ENCODE peak calls at places on chromosomes 1 and 21, in six cellular contexts. One of them, this sample, is unnamed.

GRCh38 chr1:190154744-190155143 is 322.9 kb downstream of the BRINP3 start:
- DNase-seq in A549: no peak
- DNase-seq in endothelial cell of umbilical vein: no peak
- DNase-seq in HepG2: no peak
- DNase-seq in K562: no peak
- DNase-seq in GM12878: no peak
- DNase-seq in this sample: no peak

GRCh38 chr1:100322436-100323211 is 29.7 kb upstream of the CDC14A start:
- DNase-seq in A549: peak; percentile 54
- DNase-seq in endothelial cell of umbilical vein: no peak
- DNase-seq in HepG2: peak; percentile 52
- DNase-seq in K562: no peak
- DNase-seq in GM12878: no peak
- DNase-seq in this sample: no peak

GRCh38 chr1:75127916-75128717 is 6.1 kb upstream of the LHX8 start:
- DNase-seq in A549: no peak
- DNase-seq in endothelial cell of umbilical vein: no peak
- DNase-seq in HepG2: no peak
- DNase-seq in K562: no peak
- DNase-seq in GM12878: no peak
- DNase-seq in this sample: no peak

GRCh38 chr1:145990249-145991097 is 5.9 kb downstream of the TXNIP start:
- DNase-seq in A549: no peak
- DNase-seq in endothelial cell of umbilical vein: no peak
- DNase-seq in HepG2: peak; percentile 58
- DNase-seq in K562: no peak
- DNase-seq in GM12878: no peak
- DNase-seq in this sample: peak; percentile 53

GRCh38 chr1:174954686-174955669 is 44.8 kb upstream of the CACYBP start:
- DNase-seq in A549: no peak
- DNase-seq in endothelial cell of umbilical vein: peak; percentile 47
- DNase-seq in HepG2: no peak
- DNase-seq in K562: no peak
- DNase-seq in GM12878: no peak
- DNase-seq in this sample: peak; percentile 25

GRCh38 chr1:63126104-63126503 is 196.3 kb upstream of the FOXD3 start:
- DNase-seq in A549: no peak
- DNase-seq in endothelial cell of umbilical vein: no peak
- DNase-seq in HepG2: no peak
- DNase-seq in K562: no peak
- DNase-seq in GM12878: no peak
- DNase-seq in this sample: no peak

GRCh38 chr1:2611034-2611501 is 21.7 kb downstream of the MMEL1 start:
- DNase-seq in A549: no peak
- DNase-seq in endothelial cell of umbilical vein: peak; percentile 12
- DNase-seq in HepG2: no peak
- DNase-seq in K562: peak; percentile 97
- DNase-seq in GM12878: no peak
- DNase-seq in this sample: no peak

GRCh38 chr1:153699768-153700167 is 21.3 kb downstream of the NPR1 start:
- DNase-seq in A549: no peak
- DNase-seq in endothelial cell of umbilical vein: no peak
- DNase-seq in HepG2: no peak
- DNase-seq in K562: no peak
- DNase-seq in GM12878: no peak
- DNase-seq in this sample: no peak

GRCh38 chr1:30302808-30303310 is 420.5 kb downstream of the MATN1 start:
- DNase-seq in A549: no peak
- DNase-seq in endothelial cell of umbilical vein: no peak
- DNase-seq in HepG2: no peak
- DNase-seq in K562: no peak
- DNase-seq in GM12878: no peak
- DNase-seq in this sample: no peak

GRCh38 chr1:8510041-8510823 is 192.3 kb downstream of the SLC45A1 start:
- DNase-seq in A549: no peak
- DNase-seq in endothelial cell of umbilical vein: peak; percentile 29
- DNase-seq in HepG2: no peak
- DNase-seq in K562: no peak
- DNase-seq in GM12878: no peak
- DNase-seq in this sample: no peak

GRCh38 chr1:49842596-49842995 is 181.2 kb downstream of the AGBL4 start:
- DNase-seq in A549: no peak
- DNase-seq in endothelial cell of umbilical vein: no peak
- DNase-seq in HepG2: no peak
- DNase-seq in K562: no peak
- DNase-seq in GM12878: no peak
- DNase-seq in this sample: no peak

GRCh38 chr1:229557913-229558414 is 543 bp downstream of the ABCB10 start:
- DNase-seq in A549: peak; percentile 40
- DNase-seq in endothelial cell of umbilical vein: peak; percentile 28
- DNase-seq in HepG2: peak; percentile 6
- DNase-seq in K562: peak; percentile 63
- DNase-seq in GM12878: no peak
- DNase-seq in this sample: peak; percentile 64

GRCh38 chr1:27071049-27071416 is 58.4 kb upstream of the TENT5B start:
- DNase-seq in A549: no peak
- DNase-seq in endothelial cell of umbilical vein: no peak
- DNase-seq in HepG2: no peak
- DNase-seq in K562: peak; percentile 45
- DNase-seq in GM12878: no peak
- DNase-seq in this sample: no peak

GRCh38 chr1:8560611-8561544 is 243.0 kb downstream of the SLC45A1 start:
- DNase-seq in A549: peak; percentile 55
- DNase-seq in endothelial cell of umbilical vein: peak; percentile 64
- DNase-seq in HepG2: peak; percentile 61
- DNase-seq in K562: peak; percentile 52
- DNase-seq in GM12878: no peak
- DNase-seq in this sample: peak; percentile 58

GRCh38 chr1:46616277-46617107 is at the start of gene MOB3C:
- DNase-seq in A549: peak; percentile 47
- DNase-seq in endothelial cell of umbilical vein: peak; percentile 79
- DNase-seq in HepG2: no peak
- DNase-seq in K562: peak; percentile 89
- DNase-seq in GM12878: peak; percentile 15
- DNase-seq in this sample: peak; percentile 49

GRCh38 chr1:47638713-47639112 is 200.9 kb downstream of the FOXD2 start:
- DNase-seq in A549: no peak
- DNase-seq in endothelial cell of umbilical vein: no peak
- DNase-seq in HepG2: no peak
- DNase-seq in K562: no peak
- DNase-seq in GM12878: no peak
- DNase-seq in this sample: no peak

GRCh38 chr1:3352084-3352951 is 102.1 kb upstream of the ARHGEF16 start:
- DNase-seq in A549: no peak
- DNase-seq in endothelial cell of umbilical vein: no peak
- DNase-seq in HepG2: no peak
- DNase-seq in K562: no peak
- DNase-seq in GM12878: no peak
- DNase-seq in this sample: no peak

GRCh38 chr1:38500352-38500751 is 359.2 kb downstream of the RRAGC start:
- DNase-seq in A549: no peak
- DNase-seq in endothelial cell of umbilical vein: no peak
- DNase-seq in HepG2: no peak
- DNase-seq in K562: peak; percentile 61
- DNase-seq in GM12878: no peak
- DNase-seq in this sample: no peak

GRCh38 chr1:33182452-33182851 is 609 bp upstream of the TRIM62 start:
- DNase-seq in A549: no peak
- DNase-seq in endothelial cell of umbilical vein: no peak
- DNase-seq in HepG2: no peak
- DNase-seq in K562: no peak
- DNase-seq in GM12878: no peak
- DNase-seq in this sample: no peak

GRCh38 chr1:38018864-38019343 is 6.4 kb downstream of the UTP11 start:
- DNase-seq in A549: no peak
- DNase-seq in endothelial cell of umbilical vein: peak; percentile 28
- DNase-seq in HepG2: peak; percentile 45
- DNase-seq in K562: no peak
- DNase-seq in GM12878: no peak
- DNase-seq in this sample: peak; percentile 58

GRCh38 chr1:225428879-225429455 is 1.1 kb upstream of the LBR start:
- DNase-seq in A549: no peak
- DNase-seq in endothelial cell of umbilical vein: no peak
- DNase-seq in HepG2: no peak
- DNase-seq in K562: no peak
- DNase-seq in GM12878: peak; percentile 61
- DNase-seq in this sample: peak; percentile 89

GRCh38 chr1:101203812-101204540 is 32.8 kb upstream of the S1PR1 start:
- DNase-seq in A549: no peak
- DNase-seq in endothelial cell of umbilical vein: peak; percentile 46
- DNase-seq in HepG2: no peak
- DNase-seq in K562: no peak
- DNase-seq in GM12878: no peak
- DNase-seq in this sample: no peak

GRCh38 chr1:15381805-15382204 is 27.9 kb upstream of the EFHD2 start:
- DNase-seq in A549: no peak
- DNase-seq in endothelial cell of umbilical vein: no peak
- DNase-seq in HepG2: no peak
- DNase-seq in K562: no peak
- DNase-seq in GM12878: no peak
- DNase-seq in this sample: no peak

GRCh38 chr21:33374874-33375644 is 28.2 kb upstream of the IFNGR2 start:
- DNase-seq in A549: no peak
- DNase-seq in endothelial cell of umbilical vein: no peak
- DNase-seq in HepG2: no peak
- DNase-seq in K562: no peak
- DNase-seq in GM12878: no peak
- DNase-seq in this sample: no peak

GRCh38 chr1:22749919-22750670 is 39.5 kb downstream of the EPHB2 start:
- DNase-seq in A549: peak; percentile 88
- DNase-seq in endothelial cell of umbilical vein: peak; percentile 95
- DNase-seq in HepG2: no peak
- DNase-seq in K562: no peak
- DNase-seq in GM12878: peak; percentile 21
- DNase-seq in this sample: peak; percentile 50

GRCh38 chr1:22749503-22749902 is 38.9 kb downstream of the EPHB2 start:
- DNase-seq in A549: no peak
- DNase-seq in endothelial cell of umbilical vein: no peak
- DNase-seq in HepG2: no peak
- DNase-seq in K562: peak; percentile 40
- DNase-seq in GM12878: no peak
- DNase-seq in this sample: no peak

GRCh38 chr1:22745675-22746585 is 35.3 kb downstream of the EPHB2 start:
- DNase-seq in A549: peak; percentile 88
- DNase-seq in endothelial cell of umbilical vein: peak; percentile 74
- DNase-seq in HepG2: peak; percentile 63
- DNase-seq in K562: no peak
- DNase-seq in GM12878: no peak
- DNase-seq in this sample: peak; percentile 54

GRCh38 chr1:22747735-22748073 is 37.1 kb downstream of the EPHB2 start:
- DNase-seq in A549: no peak
- DNase-seq in endothelial cell of umbilical vein: no peak
- DNase-seq in HepG2: no peak
- DNase-seq in K562: no peak
- DNase-seq in GM12878: no peak
- DNase-seq in this sample: no peak

GRCh38 chr1:22747021-22747734 is 36.5 kb downstream of the EPHB2 start:
- DNase-seq in A549: peak; percentile 83
- DNase-seq in endothelial cell of umbilical vein: peak; percentile 84
- DNase-seq in HepG2: no peak
- DNase-seq in K562: no peak
- DNase-seq in GM12878: no peak
- DNase-seq in this sample: no peak
- TF ChIP-seq MAX in A549: peak; percentile 90
- TF ChIP-seq MAX in endothelial cell of umbilical vein: no peak
- TF ChIP-seq MAX in HepG2: no peak
- TF ChIP-seq MAX in K562: no peak
- TF ChIP-seq MAX in GM12878: no peak
- TF ChIP-seq MAX in this sample: no peak

DNA sequence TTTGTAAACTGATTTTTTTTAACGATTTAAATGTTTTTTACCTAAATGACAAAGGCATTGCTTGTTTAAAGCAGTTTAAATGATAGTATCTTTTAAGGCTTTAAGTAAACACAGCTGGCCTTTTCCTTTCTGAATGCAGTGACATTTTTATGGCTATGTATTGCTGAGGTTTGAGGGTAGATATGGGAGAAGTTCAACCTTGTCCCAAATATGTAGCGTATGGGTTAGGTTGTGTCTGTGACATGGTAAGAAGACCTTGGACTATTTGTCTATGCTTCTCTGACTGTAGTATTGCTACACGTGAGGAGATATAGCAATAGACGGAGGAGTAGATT is 32.5 kb downstream of the PKNOX1 start:
- DNase-seq in A549: no peak
- DNase-seq in endothelial cell of umbilical vein: no peak
- DNase-seq in HepG2: no peak
- DNase-seq in K562: no peak
- DNase-seq in GM12878: no peak
- DNase-seq in this sample: no peak
- TF ChIP-seq MYC in A549: no peak
- TF ChIP-seq MYC in endothelial cell of umbilical vein: no peak
- TF ChIP-seq MYC in HepG2: no peak
- TF ChIP-seq MYC in K562: no peak
- TF ChIP-seq MYC in GM12878: no peak
- TF ChIP-seq MYC in this sample: no peak

GRCh38 chr1:183945432-183946308 is 91.9 kb downstream of the COLGALT2 start:
- DNase-seq in A549: no peak
- DNase-seq in endothelial cell of umbilical vein: no peak
- DNase-seq in HepG2: peak; percentile 28
- DNase-seq in K562: no peak
- DNase-seq in GM12878: no peak
- DNase-seq in this sample: peak; percentile 70

GRCh38 chr1:183946309-183946591 is 91.3 kb downstream of the COLGALT2 start:
- DNase-seq in A549: no peak
- DNase-seq in endothelial cell of umbilical vein: no peak
- DNase-seq in HepG2: no peak
- DNase-seq in K562: no peak
- DNase-seq in GM12878: no peak
- DNase-seq in this sample: no peak

GRCh38 chr1:183942933-183943693 is 94.4 kb downstream of the COLGALT2 start:
- DNase-seq in A549: peak; percentile 37
- DNase-seq in endothelial cell of umbilical vein: no peak
- DNase-seq in HepG2: no peak
- DNase-seq in K562: no peak
- DNase-seq in GM12878: peak; percentile 34
- DNase-seq in this sample: peak; percentile 96
- TF ChIP-seq CTCF in A549: no peak
- TF ChIP-seq CTCF in endothelial cell of umbilical vein: no peak
- TF ChIP-seq CTCF in HepG2: no peak
- TF ChIP-seq CTCF in K562: no peak
- TF ChIP-seq CTCF in GM12878: no peak
- TF ChIP-seq CTCF in this sample: no peak

GRCh38 chr1:45507893-45508292 is 7.8 kb downstream of the MMACHC start:
- DNase-seq in A549: peak; percentile 34
- DNase-seq in endothelial cell of umbilical vein: no peak
- DNase-seq in HepG2: no peak
- DNase-seq in K562: no peak
- DNase-seq in GM12878: no peak
- DNase-seq in this sample: no peak

GRCh38 chr1:45501502-45501859 is 1.4 kb downstream of the MMACHC start:
- DNase-seq in A549: no peak
- DNase-seq in endothelial cell of umbilical vein: no peak
- DNase-seq in HepG2: no peak
- DNase-seq in K562: no peak
- DNase-seq in GM12878: no peak
- DNase-seq in this sample: no peak

GRCh38 chr1:45499415-45499769 is 481 bp downstream of the CCDC163 start:
- DNase-seq in A549: no peak
- DNase-seq in endothelial cell of umbilical vein: peak; percentile 12
- DNase-seq in HepG2: no peak
- DNase-seq in K562: no peak
- DNase-seq in GM12878: no peak
- DNase-seq in this sample: no peak

GRCh38 chr1:45507195-45507594 is 7.1 kb downstream of the MMACHC start:
- DNase-seq in A549: peak; percentile 36
- DNase-seq in endothelial cell of umbilical vein: no peak
- DNase-seq in HepG2: no peak
- DNase-seq in K562: no peak
- DNase-seq in GM12878: no peak
- DNase-seq in this sample: no peak

GRCh38 chr1:45503462-45504360 is 3.6 kb downstream of the MMACHC start:
- DNase-seq in A549: no peak
- DNase-seq in endothelial cell of umbilical vein: no peak
- DNase-seq in HepG2: no peak
- DNase-seq in K562: no peak
- DNase-seq in GM12878: no peak
- DNase-seq in this sample: no peak
- TF ChIP-seq MAX in A549: no peak
- TF ChIP-seq MAX in endothelial cell of umbilical vein: no peak
- TF ChIP-seq MAX in HepG2: no peak
- TF ChIP-seq MAX in K562: no peak
- TF ChIP-seq MAX in GM12878: no peak
- TF ChIP-seq MAX in this sample: no peak